ENCODE peak calls at places on chromosomes 16 and 17, in five cellular contexts. L is CD4-positive, alpha-beta memory T cell; K is ovary; A is A549; D is colonic mucosa. X is an unnamed sample.
A peak's percentile ranks its signal among the peaks of the same experiment; 100 is the strongest.

GRCh38 chr17:76940738-76941350 is 72.6 kb downstream of the MGAT5B start:
- DNase-seq in A (no peak), D (no peak), L (no peak), K (no peak), X (no peak)

GRCh38 chr16:17387226-17387625 is 83.5 kb downstream of the XYLT1 start:
- DNase-seq in D (no peak), L (no peak), A (no peak), K (no peak), X (no peak)

GRCh38 chr16:89656435-89657121 is 930 bp downstream of the CHMP1A start:
- DNase-seq in K (peak; percentile 30), L (no peak), D (no peak), A (no peak), X (no peak)

GRCh38 chr17:7493941-7494340 is 9.8 kb downstream of the POLR2A start:
- DNase-seq in K (no peak), D (no peak), L (no peak), A (no peak), X (no peak)

GRCh38 chr16:3832669-3833068 is 47.8 kb downstream of the CREBBP start:
- DNase-seq in A (no peak), L (no peak), K (no peak), D (no peak), X (no peak)

GRCh38 chr16:54655171-54655590 is 275.5 kb upstream of the IRX5 start:
- DNase-seq in L (no peak), D (no peak), K (peak; percentile 22), A (no peak), X (no peak)

GRCh38 chr17:79504181-79504605 is 106.7 kb downstream of the RBFOX3 start:
- DNase-seq in L (no peak), A (no peak), K (no peak), D (no peak), X (no peak)

GRCh38 chr16:85602831-85603755 is 10.0 kb upstream of the GSE1 start:
- DNase-seq in L (no peak), K (no peak), A (no peak), D (no peak), X (no peak)

GRCh38 chr16:57808589-57808988 is 6.3 kb upstream of the KIFC3 start:
- DNase-seq in L (no peak), K (no peak), D (no peak), A (no peak), X (no peak)

GRCh38 chr16:27253526-27253930 is 15.0 kb downstream of the NSMCE1 start:
- DNase-seq in K (no peak), L (no peak), D (no peak), A (peak; percentile 52), X (no peak)

GRCh38 chr16:57315401-57315800 is 30.9 kb upstream of the PLLP start:
- DNase-seq in A (no peak), D (no peak), L (no peak), K (no peak), X (no peak)

GRCh38 chr17:4162366-4162765 is 19.4 kb downstream of the CYB5D2 start:
- DNase-seq in A (no peak), D (no peak), K (no peak), L (no peak), X (no peak)

GRCh38 chr17:78673395-78673794 is 96.2 kb upstream of the DNAH17 start:
- DNase-seq in K (no peak), D (no peak), L (no peak), A (no peak), X (no peak)

GRCh38 chr16:77236063-77236511 is 36.9 kb downstream of the SYCE1L start:
- DNase-seq in K (peak; percentile 83), A (peak; percentile 60), L (peak; percentile 83), D (peak; percentile 87), X (peak; percentile 80)

GRCh38 chr17:75019710-75020109 is 7.2 kb downstream of the MRPL58 start:
- DNase-seq in K (no peak), L (no peak), D (no peak), A (no peak), X (no peak)

GRCh38 chr16:49757744-49758069 is 98.2 kb downstream of the ZNF423 start:
- DNase-seq in K (no peak), D (no peak), A (no peak), L (no peak), X (no peak)

GRCh38 chr16:56700195-56700594 is 17.9 kb downstream of the MT1X start:
- DNase-seq in L (no peak), D (no peak), A (no peak), K (no peak), X (no peak)

GRCh38 chr17:43125967-43126910 is 1.1 kb upstream of the BRCA1 start:
- DNase-seq in K (no peak), L (no peak), D (peak; percentile 29), A (no peak), X (no peak)

GRCh38 chr16:84826558-84826941 is 6.8 kb downstream of the CRISPLD2 start:
- DNase-seq in L (no peak), K (peak; percentile 80), A (no peak), D (no peak), X (no peak)

GRCh38 chr16:88768041-88768876 is 16.8 kb downstream of the PIEZO1 start:
- DNase-seq in L (no peak), K (peak; percentile 62), D (peak; percentile 55), A (no peak), X (no peak)

GRCh38 chr17:7132511-7133094 is 18.0 kb upstream of the ASGR2 start:
- DNase-seq in A (no peak), D (no peak), L (peak; percentile 75), K (no peak), X (peak; percentile 63)

GRCh38 chr17:11948791-11949190 is 48.5 kb downstream of the ZNF18 start:
- DNase-seq in A (no peak), D (no peak), L (no peak), K (peak; percentile 34), X (no peak)

GRCh38 chr17:1532836-1533602 is 16.6 kb upstream of the INPP5K start:
- DNase-seq in A (no peak), L (peak; percentile 44), D (no peak), K (no peak), X (peak; percentile 45)

GRCh38 chr16:85755929-85756768 is 5.3 kb upstream of the C16orf74 start:
- DNase-seq in A (no peak), K (no peak), L (no peak), D (no peak), X (no peak)

GRCh38 chr17:64498308-64499203 is 1.7 kb upstream of the POLG2 start:
- DNase-seq in A (no peak), D (no peak), K (no peak), L (peak; percentile 32), X (no peak)

GRCh38 chr17:19541445-19541844 is 7.8 kb downstream of the SLC47A1 start:
- DNase-seq in L (no peak), A (no peak), K (no peak), D (no peak), X (no peak)

GRCh38 chr16:49866533-49867155 is 10.7 kb upstream of the ZNF423 start:
- DNase-seq in A (no peak), K (no peak), L (no peak), D (no peak), X (no peak)

GRCh38 chr17:55704412-55704811 is 18.3 kb downstream of the TMEM100 start:
- DNase-seq in A (no peak), K (no peak), L (no peak), D (no peak), X (no peak)

GRCh38 chr17:81480140-81480917 is 32.3 kb downstream of the ACTG1 start:
- DNase-seq in A (no peak), L (no peak), K (peak; percentile 55), D (no peak), X (no peak)

DNA sequence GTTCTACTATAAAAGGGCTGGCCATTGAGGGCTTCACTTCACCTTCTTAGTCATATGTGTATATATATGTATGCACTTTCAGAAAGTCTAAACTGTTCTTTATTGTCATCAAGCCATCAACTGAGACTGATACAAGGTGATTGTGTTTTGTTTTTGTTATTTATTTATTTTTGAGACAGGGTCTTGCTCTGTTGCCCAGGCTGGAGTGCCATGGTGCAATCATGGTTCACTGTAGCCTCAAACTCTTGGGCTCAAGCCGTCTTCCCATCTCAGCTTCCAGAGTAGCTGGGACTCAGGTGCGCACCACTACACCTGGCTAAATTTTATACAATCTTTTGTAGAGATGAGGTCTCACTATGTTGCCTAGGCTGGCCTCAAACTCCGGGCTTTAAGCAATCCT is 5.6 kb downstream of the ZNRF1 start:
- DNase-seq in L (no peak), A (no peak), K (no peak), D (no peak), X (no peak)
- H3K27ac ChIP-seq in L (no peak overlapping the region), A (no peak overlapping the region), K (no peak overlapping the region), D (no peak overlapping the region), X (no peak overlapping the region)

GRCh38 chr17:59333845-59334244 is 2.4 kb downstream of the YPEL2 start:
- DNase-seq in L (no peak), A (no peak), D (no peak), K (no peak), X (no peak)

GRCh38 chr17:59332890-59333377 is 1.5 kb downstream of the YPEL2 start:
- DNase-seq in D (no peak), A (no peak), K (peak; percentile 29), L (no peak), X (no peak)

GRCh38 chr17:59337741-59338299 is 6.4 kb downstream of the YPEL2 start:
- DNase-seq in L (no peak), K (no peak), D (no peak), A (no peak), X (no peak)

GRCh38 chr17:59331929-59332889 is 754 bp downstream of the YPEL2 start:
- DNase-seq in K (peak; percentile 29), A (no peak), D (peak; percentile 63), L (peak; percentile 23), X (peak; percentile 48)

DNA sequence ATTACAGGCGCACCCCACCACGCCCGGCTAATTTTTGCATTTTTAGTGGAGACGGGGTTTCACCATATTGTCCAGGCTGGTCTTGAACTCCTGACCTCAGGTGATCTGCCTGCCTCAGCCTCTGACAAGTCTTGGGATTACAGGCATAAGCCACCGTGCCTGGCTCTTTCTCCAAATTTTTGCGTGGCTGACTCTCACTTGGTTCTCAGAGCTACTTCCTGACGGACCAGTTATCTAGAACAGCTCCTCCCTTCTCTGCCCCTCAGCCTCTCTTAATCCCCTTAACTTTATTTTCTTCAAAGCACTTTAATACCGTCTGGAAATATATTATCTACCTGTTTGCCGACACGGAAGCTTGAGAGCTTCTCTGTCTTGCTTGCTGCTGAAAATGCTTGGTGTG is 4.2 kb downstream of the YPEL2 start:
- DNase-seq in A (no peak), K (no peak), D (no peak), L (no peak), X (no peak)
- H3K27ac ChIP-seq in A (no peak overlapping the region), K (no peak overlapping the region), D (no peak overlapping the region), L (no peak overlapping the region), X (no peak overlapping the region)

GRCh38 chr16:66881014-66881417 is 701 bp downstream of the PDP2 start:
- DNase-seq in K (no peak), A (no peak), D (no peak), L (no peak), X (no peak)

GRCh38 chr16:66881964-66882508 is 1.7 kb downstream of the PDP2 start:
- DNase-seq in L (no peak), A (no peak), K (no peak), D (no peak), X (no peak)

GRCh38 chr16:66882702-66883101 is 2.4 kb downstream of the PDP2 start:
- DNase-seq in K (no peak), A (no peak), L (no peak), D (no peak), X (no peak)

GRCh38 chr16:66880288-66881013 is at the start of gene PDP2:
- DNase-seq in K (peak; percentile 96), L (peak; percentile 88), A (peak; percentile 89), D (peak; percentile 98), X (peak; percentile 88)

GRCh38 chr16:66881560-66881959 is 1.2 kb downstream of the PDP2 start:
- DNase-seq in L (no peak), A (no peak), D (no peak), K (no peak), X (no peak)
- H3K27ac ChIP-seq in L (no peak overlapping the region), A (no peak overlapping the region), D (no peak overlapping the region), K (peak overlapping the region; percentile 46), X (no peak overlapping the region)

GRCh38 chr17:57143919-57144318 is 58.9 kb downstream of the AKAP1 start:
- DNase-seq in L (no peak), K (no peak), D (no peak), A (no peak), X (no peak)
- H3K27ac ChIP-seq in L (no peak overlapping the region), K (no peak overlapping the region), D (no peak overlapping the region), A (no peak overlapping the region), X (no peak overlapping the region)

X was measured in CD4-positive, alpha-beta T cell.